ENCODE peak calls at places on chromosomes 3 and 15, in five cellular contexts. V, W, M, L and S are unnamed samples.

GRCh38 chr15:35925634-35926380 is 379.8 kb upstream of the DPH6 start:
- DNase-seq in L (no peak), V (no peak), M (no peak), W (no peak), S (no peak)

GRCh38 chr15:49225572-49226281 is 55.7 kb downstream of the GALK2 start:
- DNase-seq in M (no peak), V (no peak), L (no peak), W (no peak), S (no peak)

GRCh38 chr3:71997066-71997653 is 212.2 kb upstream of the PROK2 start:
- DNase-seq in L (no peak), W (no peak), V (no peak), M (no peak), S (no peak)

GRCh38 chr3:10935028-10935427 is 57.5 kb upstream of the SLC6A1 start:
- DNase-seq in W (no peak), M (peak), V (no peak), L (no peak), S (no peak)

GRCh38 chr15:51672100-51672731 is 9.1 kb upstream of the SCG3 start:
- DNase-seq in W (no peak), L (no peak), M (no peak), V (no peak), S (no peak)

GRCh38 chr3:71225285-71225684 is 358.2 kb downstream of the FOXP1 start:
- DNase-seq in V (no peak), M (no peak), W (no peak), L (no peak), S (no peak)

GRCh38 chr3:50612973-50613851 is 1.6 kb upstream of the CISH start:
- DNase-seq in L (no peak), M (no peak), V (no peak), W (no peak), S (no peak)

GRCh38 chr3:23809840-23810341 is 4.1 kb downstream of the UBE2E1 start:
- DNase-seq in V (no peak), W (no peak), L (no peak), M (no peak), S (no peak)

GRCh38 chr3:152174876-152175575 is 93.7 kb upstream of the MBNL1 start:
- DNase-seq in M (no peak), V (no peak), L (no peak), W (no peak), S (no peak)

GRCh38 chr3:82938821-82939328 is 1177.4 kb upstream of the GBE1 start:
- DNase-seq in L (no peak), W (no peak), V (peak), M (no peak), S (no peak)

GRCh38 chr3:1692428-1692827 is 406.2 kb upstream of the CNTN4 start:
- DNase-seq in M (no peak), W (no peak), L (no peak), V (no peak), S (no peak)

GRCh38 chr15:89630260-89630659 is 25.0 kb downstream of the KIF7 start:
- DNase-seq in V (no peak), L (no peak), M (no peak), W (no peak), S (no peak)

GRCh38 chr15:98878862-98879261 is 128.7 kb downstream of the PGPEP1L start:
- DNase-seq in M (no peak), V (no peak), W (no peak), L (no peak), S (no peak)

GRCh38 chr3:32018723-32019564 is 37.4 kb downstream of the ZNF860 start:
- DNase-seq in L (no peak), V (no peak), W (no peak), M (no peak), S (no peak)

GRCh38 chr3:121075191-121075590 is 167.2 kb downstream of the STXBP5L start:
- DNase-seq in W (no peak), M (no peak), L (no peak), V (no peak), S (no peak)

GRCh38 chr15:48974865-48975264 is 11.1 kb upstream of the SHC4 start:
- DNase-seq in M (no peak), V (no peak), L (no peak), W (no peak), S (no peak)

GRCh38 chr3:37115451-37115850 is 58.9 kb downstream of the LRRFIP2 start:
- DNase-seq in V (no peak), M (no peak), W (no peak), L (no peak), S (no peak)

GRCh38 chr3:102712896-102713295 is 278.1 kb downstream of the ZPLD1 start:
- DNase-seq in M (no peak), V (no peak), L (no peak), W (no peak), S (no peak)

GRCh38 chr3:62128028-62128427 is 245.3 kb downstream of the FEZF2 start:
- DNase-seq in W (no peak), V (no peak), M (no peak), L (no peak), S (peak)

GRCh38 chr3:97970929-97971460 is 1.2 kb downstream of the RIOX2 start:
- DNase-seq in M (no peak), W (no peak), V (no peak), L (no peak), S (no peak)

GRCh38 chr3:146536681-146537080 is 7.7 kb downstream of the PLSCR1 start:
- DNase-seq in V (no peak), W (no peak), L (no peak), M (no peak), S (no peak)

GRCh38 chr3:110628650-110629301 is 442.8 kb upstream of the NECTIN3 start:
- DNase-seq in L (no peak), V (no peak), W (no peak), M (no peak), S (no peak)

GRCh38 chr3:132421832-132422231 is 4.5 kb downstream of the DNAJC13 start:
- DNase-seq in V (no peak), M (no peak), L (no peak), W (no peak), S (no peak)

GRCh38 chr3:58487140-58487886 is 4.6 kb upstream of the KCTD6 start:
- DNase-seq in L (no peak), V (no peak), M (no peak), W (peak), S (no peak)

GRCh38 chr3:196969660-196970546 is 1.3 kb upstream of the PIGZ start:
- DNase-seq in V (peak), W (peak), M (peak), L (peak), S (peak)

GRCh38 chr15:70079831-70080230 is 17.9 kb downstream of the TLE3 start:
- DNase-seq in M (no peak), L (no peak), V (no peak), W (no peak), S (no peak)

GRCh38 chr3:114850913-114851312 is 296.2 kb downstream of the ZBTB20 start:
- DNase-seq in W (no peak), M (no peak), L (no peak), V (no peak), S (no peak)

GRCh38 chr3:141959921-141960554 is 83.6 kb downstream of the ATP1B3 start:
- DNase-seq in W (no peak), M (no peak), L (no peak), V (no peak), S (no peak)

GRCh38 chr3:141952611-141953010 is 76.2 kb downstream of the ATP1B3 start:
- DNase-seq in M (no peak), V (no peak), W (no peak), L (no peak), S (no peak)

GRCh38 chr3:141959531-141959920 is 83.1 kb downstream of the ATP1B3 start:
- DNase-seq in V (no peak), L (no peak), M (no peak), W (no peak), S (no peak)

GRCh38 chr3:141950572-141951493 is 74.4 kb downstream of the ATP1B3 start:
- DNase-seq in V (no peak), L (no peak), W (no peak), M (no peak), S (no peak)

GRCh38 chr3:141955163-141955562 is 78.7 kb downstream of the ATP1B3 start:
- DNase-seq in V (no peak), W (no peak), L (no peak), M (no peak), S (no peak)
- H3K27ac ChIP-seq in V (no peak), W (peak), L (no peak), M (no peak), S (no peak)

GRCh38 chr3:189353318-189353958 is 181.7 kb downstream of the TPRG1 start:
- DNase-seq in M (no peak), V (no peak), L (no peak), W (no peak), S (no peak)

GRCh38 chr3:189355481-189356201 is 183.9 kb downstream of the TPRG1 start:
- DNase-seq in M (no peak), V (peak), L (no peak), W (peak), S (no peak)

GRCh38 chr3:189353988-189354735 is 182.4 kb downstream of the TPRG1 start:
- DNase-seq in V (no peak), M (no peak), L (no peak), W (no peak), S (no peak)

GRCh38 chr3:189360291-189360690 is 188.5 kb downstream of the TPRG1 start:
- DNase-seq in M (no peak), W (no peak), V (no peak), L (no peak), S (no peak)

GRCh38 chr3:189355115-189355480 is 183.3 kb downstream of the TPRG1 start:
- DNase-seq in L (no peak), V (no peak), W (no peak), M (no peak), S (no peak)
- H3K27ac ChIP-seq in L (no peak), V (peak), W (no peak), M (peak), S (no peak)

DNA sequence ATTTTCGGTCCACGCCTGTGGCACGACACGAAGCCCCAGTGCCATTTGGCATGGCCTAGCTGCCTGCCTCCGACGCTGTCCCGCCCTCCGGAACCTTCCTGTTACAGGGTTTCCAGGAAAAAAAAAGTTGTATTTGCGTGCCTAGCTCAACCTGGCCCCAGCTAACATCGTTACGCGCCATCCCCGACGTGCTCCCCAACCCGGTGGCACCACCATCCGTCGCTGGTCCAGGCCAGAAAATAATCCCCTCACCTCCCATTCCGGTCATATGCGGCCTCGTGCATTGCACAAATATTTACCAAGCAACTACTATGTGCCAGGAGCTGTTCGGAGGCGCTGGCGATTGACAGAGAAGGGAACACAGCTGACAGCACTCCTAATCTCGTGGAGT is 1.4 kb upstream of the CYP1A1 start:
- DNase-seq in W (no peak), L (no peak), M (no peak), V (no peak), S (no peak)
- H3K27ac ChIP-seq in W (no peak), L (no peak), M (no peak), V (no peak), S (no peak)

GRCh38 chr3:46221936-46222335 is 13.8 kb upstream of the CCR1 start:
- DNase-seq in M (no peak), W (no peak), V (no peak), L (no peak), S (no peak)
- H3K27ac ChIP-seq in M (no peak), W (no peak), V (no peak), L (no peak), S (no peak)

DNA sequence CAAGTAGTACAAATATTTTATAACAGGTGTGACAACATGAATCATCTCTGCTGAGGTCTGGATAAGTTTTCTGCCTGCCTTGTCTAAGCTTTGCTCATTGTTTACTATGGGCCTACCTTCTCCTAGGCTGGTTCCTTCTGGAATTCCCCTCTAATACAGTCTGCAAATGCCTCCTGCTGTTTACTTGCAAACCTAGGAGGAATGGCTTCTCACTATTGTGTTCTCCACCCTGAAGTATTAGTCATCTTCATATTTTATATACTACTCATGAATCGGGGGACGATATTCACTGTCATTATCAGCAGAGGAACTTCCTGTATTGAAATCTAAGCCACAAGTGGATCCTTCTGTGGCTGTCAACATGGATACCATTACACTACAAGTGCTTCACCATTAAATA is 154.8 kb downstream of the PLCL2 start:
- DNase-seq in L (no peak), V (no peak), M (no peak), W (no peak), S (no peak)
- H3K27ac ChIP-seq in L (peak), V (no peak), M (peak), W (no peak), S (no peak)

DNA sequence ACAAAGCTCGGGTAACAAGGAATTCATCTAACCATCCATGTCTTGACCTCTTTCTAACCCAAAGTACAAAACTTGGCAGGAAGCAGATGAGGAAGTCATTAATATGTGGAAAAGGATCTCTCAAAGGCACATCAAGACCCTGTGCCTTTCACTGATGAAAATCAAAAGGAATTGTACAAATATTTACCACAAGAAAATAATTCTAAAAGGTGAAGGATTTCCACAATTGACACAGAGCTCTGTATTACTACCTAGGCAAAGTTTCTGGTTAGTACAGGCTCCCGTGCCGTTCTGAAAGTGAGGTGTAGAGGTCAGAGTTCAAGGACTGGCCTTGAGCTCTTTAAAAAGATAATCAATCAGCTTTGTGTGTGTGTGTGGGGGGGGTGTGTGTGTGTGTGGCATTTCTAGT is 239.7 kb upstream of the ICE2 start:
- DNase-seq in W (no peak), M (no peak), V (no peak), L (no peak), S (no peak)
- H3K27ac ChIP-seq in W (no peak), M (no peak), V (no peak), L (no peak), S (no peak)

GRCh38 chr15:20295238-20295811 is 246.3 kb downstream of the GOLGA6L6 start:
- DNase-seq in W (no peak), M (no peak), L (no peak), V (no peak), S (no peak)

GRCh38 chr15:20294651-20295237 is 246.9 kb downstream of the GOLGA6L6 start:
- DNase-seq in L (no peak), V (no peak), W (no peak), M (no peak), S (no peak)
- H3K27ac ChIP-seq in L (no peak), V (no peak), W (no peak), M (no peak), S (no peak)